ENCODE peak calls at places on chromosomes 1 and 21, in six cellular contexts. One of them, this sample, is unnamed.

GRCh38 chr1:22503721-22504410 is 52.2 kb downstream of the ZBTB40 start:
- DNase-seq in body of pancreas: no peak
- DNase-seq in amniotic stem cell: no peak
- DNase-seq in breast epithelium: no peak
- DNase-seq in WERI-Rb-1: no peak
- DNase-seq in activated CD4-positive, alpha-beta T cell treated with anti-CD3 and anti-CD28 coated beads, Interleukin-2, amount 50 U/mL, for 4 hours: no peak
- DNase-seq in this sample: no peak

GRCh38 chr21:44437696-44438431 is 17.4 kb upstream of the LRRC3 start:
- DNase-seq in activated CD4-positive, alpha-beta T cell treated with anti-CD3 and anti-CD28 coated beads, Interleukin-2, amount 50 U/mL, for 4 hours: no peak
- DNase-seq in WERI-Rb-1: no peak
- DNase-seq in body of pancreas: no peak
- DNase-seq in amniotic stem cell: no peak
- DNase-seq in breast epithelium: no peak
- DNase-seq in this sample: no peak

GRCh38 chr1:97832490-97832889 is 88.3 kb downstream of the DPYD start:
- DNase-seq in body of pancreas: no peak
- DNase-seq in breast epithelium: no peak
- DNase-seq in activated CD4-positive, alpha-beta T cell treated with anti-CD3 and anti-CD28 coated beads, Interleukin-2, amount 50 U/mL, for 4 hours: no peak
- DNase-seq in amniotic stem cell: no peak
- DNase-seq in WERI-Rb-1: no peak
- DNase-seq in this sample: no peak

GRCh38 chr1:237205400-237206064 is 163.5 kb downstream of the RYR2 start:
- DNase-seq in amniotic stem cell: no peak
- DNase-seq in WERI-Rb-1: no peak
- DNase-seq in breast epithelium: no peak
- DNase-seq in body of pancreas: peak
- DNase-seq in activated CD4-positive, alpha-beta T cell treated with anti-CD3 and anti-CD28 coated beads, Interleukin-2, amount 50 U/mL, for 4 hours: no peak
- DNase-seq in this sample: no peak

GRCh38 chr1:202852163-202852904 is 36.6 kb downstream of the RABIF start:
- DNase-seq in body of pancreas: peak
- DNase-seq in activated CD4-positive, alpha-beta T cell treated with anti-CD3 and anti-CD28 coated beads, Interleukin-2, amount 50 U/mL, for 4 hours: no peak
- DNase-seq in WERI-Rb-1: peak
- DNase-seq in breast epithelium: no peak
- DNase-seq in amniotic stem cell: no peak
- DNase-seq in this sample: no peak

GRCh38 chr1:231931846-231932454 is 305.4 kb downstream of the DISC1 start:
- DNase-seq in breast epithelium: no peak
- DNase-seq in WERI-Rb-1: peak
- DNase-seq in amniotic stem cell: no peak
- DNase-seq in activated CD4-positive, alpha-beta T cell treated with anti-CD3 and anti-CD28 coated beads, Interleukin-2, amount 50 U/mL, for 4 hours: no peak
- DNase-seq in body of pancreas: peak
- DNase-seq in this sample: no peak

GRCh38 chr1:115907092-115907491 is 66.2 kb upstream of the NHLH2 start:
- DNase-seq in body of pancreas: no peak
- DNase-seq in WERI-Rb-1: no peak
- DNase-seq in amniotic stem cell: no peak
- DNase-seq in activated CD4-positive, alpha-beta T cell treated with anti-CD3 and anti-CD28 coated beads, Interleukin-2, amount 50 U/mL, for 4 hours: no peak
- DNase-seq in breast epithelium: no peak
- DNase-seq in this sample: no peak

GRCh38 chr1:29033829-29034466 is 89.8 kb downstream of the TMEM200B start:
- DNase-seq in breast epithelium: no peak
- DNase-seq in WERI-Rb-1: no peak
- DNase-seq in amniotic stem cell: peak
- DNase-seq in activated CD4-positive, alpha-beta T cell treated with anti-CD3 and anti-CD28 coated beads, Interleukin-2, amount 50 U/mL, for 4 hours: no peak
- DNase-seq in body of pancreas: no peak
- DNase-seq in this sample: peak

GRCh38 chr1:235275223-235275622 is 52.8 kb downstream of the ARID4B start:
- DNase-seq in activated CD4-positive, alpha-beta T cell treated with anti-CD3 and anti-CD28 coated beads, Interleukin-2, amount 50 U/mL, for 4 hours: no peak
- DNase-seq in amniotic stem cell: no peak
- DNase-seq in breast epithelium: no peak
- DNase-seq in body of pancreas: no peak
- DNase-seq in WERI-Rb-1: no peak
- DNase-seq in this sample: no peak

GRCh38 chr21:17461014-17461413 is 51.8 kb upstream of the CXADR start:
- DNase-seq in breast epithelium: no peak
- DNase-seq in activated CD4-positive, alpha-beta T cell treated with anti-CD3 and anti-CD28 coated beads, Interleukin-2, amount 50 U/mL, for 4 hours: no peak
- DNase-seq in amniotic stem cell: no peak
- DNase-seq in WERI-Rb-1: no peak
- DNase-seq in body of pancreas: no peak
- DNase-seq in this sample: no peak

GRCh38 chr1:54409156-54410142 is 3.3 kb upstream of the SSBP3 start:
- DNase-seq in activated CD4-positive, alpha-beta T cell treated with anti-CD3 and anti-CD28 coated beads, Interleukin-2, amount 50 U/mL, for 4 hours: peak
- DNase-seq in WERI-Rb-1: no peak
- DNase-seq in breast epithelium: no peak
- DNase-seq in body of pancreas: no peak
- DNase-seq in amniotic stem cell: no peak
- DNase-seq in this sample: no peak

GRCh38 chr1:210062033-210062432 is 124.0 kb downstream of the SYT14 start:
- DNase-seq in activated CD4-positive, alpha-beta T cell treated with anti-CD3 and anti-CD28 coated beads, Interleukin-2, amount 50 U/mL, for 4 hours: no peak
- DNase-seq in body of pancreas: no peak
- DNase-seq in WERI-Rb-1: no peak
- DNase-seq in breast epithelium: no peak
- DNase-seq in amniotic stem cell: no peak
- DNase-seq in this sample: no peak

GRCh38 chr1:204624631-204625216 is 60.8 kb downstream of the LRRN2 start:
- DNase-seq in breast epithelium: no peak
- DNase-seq in activated CD4-positive, alpha-beta T cell treated with anti-CD3 and anti-CD28 coated beads, Interleukin-2, amount 50 U/mL, for 4 hours: no peak
- DNase-seq in amniotic stem cell: no peak
- DNase-seq in WERI-Rb-1: peak
- DNase-seq in body of pancreas: no peak
- DNase-seq in this sample: no peak

GRCh38 chr1:10117865-10118264 is 85.1 kb downstream of the UBE4B start:
- DNase-seq in body of pancreas: no peak
- DNase-seq in activated CD4-positive, alpha-beta T cell treated with anti-CD3 and anti-CD28 coated beads, Interleukin-2, amount 50 U/mL, for 4 hours: no peak
- DNase-seq in breast epithelium: no peak
- DNase-seq in amniotic stem cell: no peak
- DNase-seq in WERI-Rb-1: no peak
- DNase-seq in this sample: no peak

GRCh38 chr1:17903386-17903785 is 148.3 kb downstream of the ACTL8 start:
- DNase-seq in amniotic stem cell: no peak
- DNase-seq in WERI-Rb-1: no peak
- DNase-seq in breast epithelium: no peak
- DNase-seq in activated CD4-positive, alpha-beta T cell treated with anti-CD3 and anti-CD28 coated beads, Interleukin-2, amount 50 U/mL, for 4 hours: no peak
- DNase-seq in body of pancreas: peak
- DNase-seq in this sample: no peak

GRCh38 chr1:200535605-200536004 is 84.9 kb downstream of the KIF14 start:
- DNase-seq in activated CD4-positive, alpha-beta T cell treated with anti-CD3 and anti-CD28 coated beads, Interleukin-2, amount 50 U/mL, for 4 hours: no peak
- DNase-seq in body of pancreas: peak
- DNase-seq in breast epithelium: no peak
- DNase-seq in amniotic stem cell: no peak
- DNase-seq in WERI-Rb-1: peak
- DNase-seq in this sample: no peak

GRCh38 chr1:231817813-231818212 is 191.2 kb downstream of the DISC1 start:
- DNase-seq in breast epithelium: no peak
- DNase-seq in activated CD4-positive, alpha-beta T cell treated with anti-CD3 and anti-CD28 coated beads, Interleukin-2, amount 50 U/mL, for 4 hours: no peak
- DNase-seq in amniotic stem cell: no peak
- DNase-seq in body of pancreas: no peak
- DNase-seq in WERI-Rb-1: no peak
- DNase-seq in this sample: no peak

GRCh38 chr1:78375996-78376395 is 114.8 kb upstream of the PTGFR start:
- DNase-seq in WERI-Rb-1: no peak
- DNase-seq in breast epithelium: no peak
- DNase-seq in body of pancreas: no peak
- DNase-seq in amniotic stem cell: no peak
- DNase-seq in activated CD4-positive, alpha-beta T cell treated with anti-CD3 and anti-CD28 coated beads, Interleukin-2, amount 50 U/mL, for 4 hours: no peak
- DNase-seq in this sample: no peak

GRCh38 chr21:18705971-18706370 is 302.4 kb upstream of the TMPRSS15 start:
- DNase-seq in breast epithelium: no peak
- DNase-seq in activated CD4-positive, alpha-beta T cell treated with anti-CD3 and anti-CD28 coated beads, Interleukin-2, amount 50 U/mL, for 4 hours: no peak
- DNase-seq in body of pancreas: no peak
- DNase-seq in WERI-Rb-1: no peak
- DNase-seq in amniotic stem cell: no peak
- DNase-seq in this sample: no peak

GRCh38 chr1:39159224-39160036 is 45.1 kb upstream of the MACF1 start:
- DNase-seq in amniotic stem cell: no peak
- DNase-seq in breast epithelium: peak
- DNase-seq in activated CD4-positive, alpha-beta T cell treated with anti-CD3 and anti-CD28 coated beads, Interleukin-2, amount 50 U/mL, for 4 hours: no peak
- DNase-seq in body of pancreas: peak
- DNase-seq in WERI-Rb-1: peak
- DNase-seq in this sample: no peak

GRCh38 chr1:180920702-180921101 is 8.0 kb downstream of the KIAA1614 start:
- DNase-seq in WERI-Rb-1: no peak
- DNase-seq in amniotic stem cell: no peak
- DNase-seq in breast epithelium: no peak
- DNase-seq in body of pancreas: no peak
- DNase-seq in activated CD4-positive, alpha-beta T cell treated with anti-CD3 and anti-CD28 coated beads, Interleukin-2, amount 50 U/mL, for 4 hours: no peak
- DNase-seq in this sample: no peak

GRCh38 chr1:14954210-14954609 is 199.3 kb upstream of the TMEM51 start:
- DNase-seq in activated CD4-positive, alpha-beta T cell treated with anti-CD3 and anti-CD28 coated beads, Interleukin-2, amount 50 U/mL, for 4 hours: no peak
- DNase-seq in breast epithelium: peak
- DNase-seq in WERI-Rb-1: no peak
- DNase-seq in body of pancreas: no peak
- DNase-seq in amniotic stem cell: peak
- DNase-seq in this sample: no peak

GRCh38 chr1:94955767-94956632 is 29.1 kb upstream of the CNN3 start:
- DNase-seq in activated CD4-positive, alpha-beta T cell treated with anti-CD3 and anti-CD28 coated beads, Interleukin-2, amount 50 U/mL, for 4 hours: no peak
- DNase-seq in amniotic stem cell: no peak
- DNase-seq in body of pancreas: no peak
- DNase-seq in WERI-Rb-1: peak
- DNase-seq in breast epithelium: no peak
- DNase-seq in this sample: no peak

GRCh38 chr1:67752306-67752705 is 67.3 kb downstream of the GADD45A start:
- DNase-seq in breast epithelium: no peak
- DNase-seq in amniotic stem cell: no peak
- DNase-seq in body of pancreas: no peak
- DNase-seq in activated CD4-positive, alpha-beta T cell treated with anti-CD3 and anti-CD28 coated beads, Interleukin-2, amount 50 U/mL, for 4 hours: no peak
- DNase-seq in WERI-Rb-1: no peak
- DNase-seq in this sample: no peak

GRCh38 chr1:6668503-6668902 is 33.1 kb downstream of the DNAJC11 start:
- DNase-seq in amniotic stem cell: no peak
- DNase-seq in body of pancreas: no peak
- DNase-seq in WERI-Rb-1: no peak
- DNase-seq in activated CD4-positive, alpha-beta T cell treated with anti-CD3 and anti-CD28 coated beads, Interleukin-2, amount 50 U/mL, for 4 hours: no peak
- DNase-seq in breast epithelium: no peak
- DNase-seq in this sample: no peak

This sample was measured in KG1.